ENCODE peak calls at places on chromosomes 13 and 19, in nine cellular contexts. E is A549, I is lower leg skin, X is tibial nerve, F is H54, H is H1, K is uterus, B is ovary, J is breast epithelium. C is an unnamed sample.
A peak's percentile ranks its signal among the peaks of the same experiment; 100 is the strongest.

GRCh38 chr13:64910061-64910460 is 2320.1 kb downstream of the PCDH9 start:
- DNase-seq in E (no peak), I (no peak), X (no peak), F (no peak), H (no peak), K (no peak), B (no peak), J (no peak), C (no peak)

GRCh38 chr19:3356805-3357204 is 9.6 kb upstream of the NFIC start:
- DNase-seq in E (no peak), I (no peak), X (no peak), F (no peak), H (no peak), K (no peak), B (no peak), J (no peak), C (no peak)

GRCh38 chr13:24348385-24348784 is 39.0 kb downstream of the C1QTNF9 start:
- DNase-seq in E (no peak), I (no peak), X (no peak), F (no peak), H (no peak), K (no peak), B (no peak), J (no peak), C (no peak)

GRCh38 chr13:28129911-28130693 is 8.2 kb upstream of the PAN3 start:
- DNase-seq in E (no peak), I (no peak), X (no peak), F (no peak), H (no peak), K (no peak), B (no peak), J (no peak), C (no peak)

GRCh38 chr19:42450314-42450934 is 7.7 kb upstream of the CXCL17 start:
- DNase-seq in E (peak; percentile 97), I (peak; percentile 95), X (peak; percentile 64), F (peak; percentile 71), H (peak; percentile 38), K (peak; percentile 84), B (peak; percentile 50), J (peak; percentile 88), C (no peak)

GRCh38 chr19:50835103-50835784 is 1.9 kb upstream of the KLK15 start:
- DNase-seq in E (no peak), I (no peak), X (no peak), F (no peak), H (no peak), K (no peak), B (no peak), J (no peak), C (no peak)

GRCh38 chr13:53191091-53191490 is 162.5 kb downstream of the OLFM4 start:
- DNase-seq in E (no peak), I (no peak), X (no peak), F (peak; percentile 33), H (peak; percentile 51), K (no peak), B (no peak), J (no peak), C (no peak)

GRCh38 chr13:19601749-19602725 is 31.4 kb upstream of the MPHOSPH8 start:
- DNase-seq in E (peak; percentile 53), I (peak; percentile 83), X (no peak), F (no peak), H (peak; percentile 9), K (no peak), B (no peak), J (no peak), C (no peak)

GRCh38 chr19:4372630-4373367 is 27.5 kb downstream of the SH3GL1 start:
- DNase-seq in E (no peak), I (peak; percentile 85), X (no peak), F (no peak), H (no peak), K (no peak), B (no peak), J (no peak), C (no peak)

GRCh38 chr19:43662487-43662886 is 7.5 kb downstream of the PLAUR start:
- DNase-seq in E (no peak), I (no peak), X (no peak), F (no peak), H (no peak), K (no peak), B (no peak), J (no peak), C (no peak)

GRCh38 chr13:98890186-98890585 is 87.7 kb downstream of the DOCK9 start:
- DNase-seq in E (no peak), I (no peak), X (peak; percentile 22), F (peak; percentile 66), H (no peak), K (peak; percentile 53), B (no peak), J (no peak), C (no peak)

GRCh38 chr19:18049390-18049789 is 37.3 kb downstream of the IL12RB1 start:
- DNase-seq in E (no peak), I (peak; percentile 95), X (peak; percentile 65), F (no peak), H (no peak), K (peak; percentile 82), B (no peak), J (peak; percentile 64), C (no peak)
- TF ChIP-seq POLR2A in E (no peak), I (no peak), X (no peak), F (no peak), H (no peak), K (peak; percentile 63), B (no peak), J (no peak), C (no peak)

GRCh38 chr19:2055871-2056809 is 5.1 kb upstream of the MKNK2 start:
- DNase-seq in E (peak; percentile 80), I (peak; percentile 93), X (no peak), F (no peak), H (no peak), K (peak; percentile 90), B (peak; percentile 79), J (peak; percentile 63), C (no peak)

GRCh38 chr19:2051771-2052704 is 994 bp upstream of the MKNK2 start:
- DNase-seq in E (no peak), I (peak; percentile 91), X (no peak), F (no peak), H (no peak), K (peak; percentile 73), B (peak; percentile 82), J (no peak), C (no peak)

GRCh38 chr19:2053601-2054389 is 2.8 kb upstream of the MKNK2 start:
- DNase-seq in E (no peak), I (no peak), X (no peak), F (no peak), H (no peak), K (peak; percentile 89), B (peak; percentile 97), J (no peak), C (no peak)

GRCh38 chr19:2056810-2057192 is 5.8 kb upstream of the MKNK2 start:
- DNase-seq in E (no peak), I (no peak), X (no peak), F (no peak), H (no peak), K (no peak), B (peak; percentile 56), J (no peak), C (no peak)

GRCh38 chr19:2054763-2055162 is 3.7 kb upstream of the MKNK2 start:
- DNase-seq in E (no peak), I (no peak), X (no peak), F (no peak), H (no peak), K (no peak), B (no peak), J (no peak), C (no peak)
- TF ChIP-seq POLR2A in E (no peak), I (no peak), X (no peak), F (no peak), H (no peak), K (no peak), B (no peak), J (no peak), C (peak; percentile 27)

GRCh38 chr13:26721251-26721939 is 39.2 kb downstream of the GPR12 start:
- DNase-seq in E (peak; percentile 1), I (peak; percentile 89), X (no peak), F (no peak), H (no peak), K (no peak), B (no peak), J (no peak), C (no peak)
- TF ChIP-seq POLR2A in E (no peak), I (no peak), X (no peak), F (no peak), H (no peak), K (no peak), B (no peak), J (no peak), C (no peak)

DNA sequence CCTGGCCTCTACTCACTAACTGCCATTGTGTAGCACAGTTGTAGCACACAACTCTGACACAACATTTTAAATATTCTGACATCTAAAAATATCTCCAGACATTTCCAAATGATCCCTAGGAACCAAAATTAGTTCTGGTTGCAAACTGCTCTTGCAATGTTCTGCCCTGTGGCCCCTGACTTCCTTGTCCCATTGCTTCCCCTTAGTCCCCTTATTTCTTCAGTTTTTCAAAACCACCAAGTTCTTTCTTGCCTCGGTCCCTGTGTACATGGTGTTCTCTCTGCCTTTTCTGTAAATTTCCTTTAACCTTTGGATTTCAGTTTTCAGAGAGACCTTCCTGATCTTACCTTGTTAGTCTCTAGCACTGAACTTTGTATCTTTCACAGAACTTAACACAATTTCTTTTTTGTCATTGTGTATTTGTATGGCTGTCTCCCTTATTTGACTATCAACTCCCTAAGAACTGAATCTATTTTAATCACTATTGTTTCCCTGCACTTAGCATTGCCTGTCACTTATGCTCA is 87.6 kb upstream of the MLNR start:
- DNase-seq in E (no peak), I (no peak), X (no peak), F (no peak), H (no peak), K (no peak), B (no peak), J (no peak), C (no peak)
- TF ChIP-seq POLR2A in E (no peak), I (no peak), X (no peak), F (no peak), H (no peak), K (no peak), B (no peak), J (no peak), C (no peak)

GRCh38 chr19:17555929-17556813 is 722 bp downstream of the COLGALT1 start:
- DNase-seq in E (peak; percentile 71), I (peak; percentile 94), X (no peak), F (no peak), H (no peak), K (peak; percentile 36), B (peak; percentile 58), J (no peak), C (no peak)

GRCh38 chr19:17557461-17557860 is 2.0 kb downstream of the COLGALT1 start:
- DNase-seq in E (no peak), I (no peak), X (no peak), F (no peak), H (no peak), K (no peak), B (no peak), J (no peak), C (no peak)

GRCh38 chr19:17554968-17555479 is 425 bp upstream of the COLGALT1 start:
- DNase-seq in E (no peak), I (no peak), X (no peak), F (no peak), H (no peak), K (no peak), B (no peak), J (no peak), C (no peak)

GRCh38 chr19:17556995-17557394 is 1.5 kb downstream of the COLGALT1 start:
- DNase-seq in E (no peak), I (no peak), X (no peak), F (no peak), H (no peak), K (no peak), B (no peak), J (no peak), C (no peak)

GRCh38 chr19:17555480-17555928 is at the start of gene COLGALT1:
- DNase-seq in E (peak; percentile 94), I (peak; percentile 100), X (peak; percentile 100), F (peak; percentile 97), H (peak; percentile 80), K (peak; percentile 99), B (peak; percentile 98), J (peak; percentile 98), C (peak; percentile 96)
- TF ChIP-seq POLR2A in E (peak; percentile 46), I (no peak), X (peak; percentile 56), F (peak; percentile 37), H (no peak), K (peak; percentile 38), B (peak; percentile 49), J (no peak), C (no peak)